ENCODE peak calls at places on chromosome 11, in four cellular contexts. One of them, this sample, is unnamed. For H3K36me3, the result is how much of the 10 kb centered on the place peaks cover.

GRCh38 chr11:131486937-131487336 is 116.5 kb downstream of the NTM start:
- DNase-seq in prostate gland: no peak
- DNase-seq in sigmoid colon: peak
- DNase-seq in transverse colon: no peak
- DNase-seq in this sample: no peak

GRCh38 chr11:45658292-45658991 is 7.0 kb downstream of the CHST1 start:
- DNase-seq in prostate gland: no peak
- DNase-seq in sigmoid colon: peak
- DNase-seq in transverse colon: peak
- DNase-seq in this sample: no peak

GRCh38 chr11:3014314-3014938 is 22.3 kb upstream of the NAP1L4 start:
- DNase-seq in prostate gland: no peak
- DNase-seq in sigmoid colon: no peak
- DNase-seq in transverse colon: peak
- DNase-seq in this sample: no peak

GRCh38 chr11:65720237-65720934 is at the start of gene RNASEH2C:
- DNase-seq in prostate gland: peak
- DNase-seq in sigmoid colon: peak
- DNase-seq in transverse colon: peak
- DNase-seq in this sample: peak

GRCh38 chr11:65169164-65169641 is 830 bp upstream of the SPDYC start:
- DNase-seq in prostate gland: no peak
- DNase-seq in sigmoid colon: no peak
- DNase-seq in transverse colon: no peak
- DNase-seq in this sample: no peak

GRCh38 chr11:119056397-119056999 is 507 bp downstream of the HYOU1 start:
- DNase-seq in prostate gland: no peak
- DNase-seq in sigmoid colon: peak
- DNase-seq in transverse colon: peak
- DNase-seq in this sample: no peak

GRCh38 chr11:107956543-107956942 is 28.3 kb downstream of the RAB39A start:
- DNase-seq in prostate gland: no peak
- DNase-seq in sigmoid colon: no peak
- DNase-seq in transverse colon: no peak
- DNase-seq in this sample: no peak

GRCh38 chr11:124075841-124076571 is 34.9 kb upstream of the OR10G7 start:
- DNase-seq in prostate gland: no peak
- DNase-seq in sigmoid colon: no peak
- DNase-seq in transverse colon: peak
- DNase-seq in this sample: no peak

GRCh38 chr11:66762088-66762487 is 33.1 kb upstream of the SPTBN2 start:
- DNase-seq in prostate gland: no peak
- DNase-seq in sigmoid colon: no peak
- DNase-seq in transverse colon: no peak
- DNase-seq in this sample: no peak

GRCh38 chr11:75797116-75797515 is 17.9 kb upstream of the UVRAG start:
- DNase-seq in prostate gland: no peak
- DNase-seq in sigmoid colon: no peak
- DNase-seq in transverse colon: no peak
- DNase-seq in this sample: no peak

GRCh38 chr11:61866958-61867343 is 24.4 kb downstream of the FADS3 start:
- DNase-seq in prostate gland: no peak
- DNase-seq in sigmoid colon: no peak
- DNase-seq in transverse colon: no peak
- DNase-seq in this sample: no peak

GRCh38 chr11:116169776-116170175 is 603.0 kb downstream of the BUD13 start:
- DNase-seq in prostate gland: no peak
- DNase-seq in sigmoid colon: no peak
- DNase-seq in transverse colon: no peak
- DNase-seq in this sample: no peak

GRCh38 chr11:116171271-116172140 is 601.3 kb downstream of the BUD13 start:
- DNase-seq in prostate gland: no peak
- DNase-seq in sigmoid colon: no peak
- DNase-seq in transverse colon: no peak
- DNase-seq in this sample: no peak

GRCh38 chr11:116168459-116168787 is 604.4 kb downstream of the BUD13 start:
- DNase-seq in prostate gland: no peak
- DNase-seq in sigmoid colon: no peak
- DNase-seq in transverse colon: no peak
- DNase-seq in this sample: no peak

GRCh38 chr11:116172156-116172555 is 600.6 kb downstream of the BUD13 start:
- DNase-seq in prostate gland: no peak
- DNase-seq in sigmoid colon: no peak
- DNase-seq in transverse colon: no peak
- DNase-seq in this sample: no peak

GRCh38 chr11:116170526-116171120 is 602.2 kb downstream of the BUD13 start:
- DNase-seq in prostate gland: no peak
- DNase-seq in sigmoid colon: no peak
- DNase-seq in transverse colon: peak
- DNase-seq in this sample: no peak
- TF ChIP-seq CTCF in prostate gland: no peak
- TF ChIP-seq CTCF in sigmoid colon: no peak
- TF ChIP-seq CTCF in transverse colon: no peak
- TF ChIP-seq CTCF in this sample: no peak

GRCh38 chr11:212150-213100 is 4.9 kb downstream of the RIC8A start:
- DNase-seq in prostate gland: no peak
- DNase-seq in sigmoid colon: peak
- DNase-seq in transverse colon: no peak
- DNase-seq in this sample: no peak

GRCh38 chr11:213111-213510 is 5.6 kb downstream of the RIC8A start:
- DNase-seq in prostate gland: no peak
- DNase-seq in sigmoid colon: peak
- DNase-seq in transverse colon: no peak
- DNase-seq in this sample: no peak

GRCh38 chr11:210803-211180 is 3.3 kb downstream of the RIC8A start:
- DNase-seq in prostate gland: no peak
- DNase-seq in sigmoid colon: peak
- DNase-seq in transverse colon: no peak
- DNase-seq in this sample: peak

GRCh38 chr11:211295-211694 is 3.8 kb downstream of the RIC8A start:
- DNase-seq in prostate gland: no peak
- DNase-seq in sigmoid colon: peak
- DNase-seq in transverse colon: no peak
- DNase-seq in this sample: no peak

GRCh38 chr11:211741-212140 is 4.2 kb downstream of the RIC8A start:
- DNase-seq in prostate gland: no peak
- DNase-seq in sigmoid colon: peak
- DNase-seq in transverse colon: no peak
- DNase-seq in this sample: no peak
- H3K36me3 ChIP-seq in prostate gland: under half
- H3K36me3 ChIP-seq in sigmoid colon: half or more
- H3K36me3 ChIP-seq in transverse colon: under half
- H3K36me3 ChIP-seq in this sample: under half

GRCh38 chr11:72740060-72740424 is 12.2 kb downstream of the ARAP1 start:
- DNase-seq in prostate gland: no peak
- DNase-seq in sigmoid colon: no peak
- DNase-seq in transverse colon: no peak
- DNase-seq in this sample: no peak

GRCh38 chr11:72736452-72737069 is 15.6 kb downstream of the ARAP1 start:
- DNase-seq in prostate gland: no peak
- DNase-seq in sigmoid colon: peak
- DNase-seq in transverse colon: no peak
- DNase-seq in this sample: no peak

GRCh38 chr11:72737341-72737740 is 14.9 kb downstream of the ARAP1 start:
- DNase-seq in prostate gland: no peak
- DNase-seq in sigmoid colon: no peak
- DNase-seq in transverse colon: no peak
- DNase-seq in this sample: no peak

GRCh38 chr11:72739240-72740059 is 12.8 kb downstream of the ARAP1 start:
- DNase-seq in prostate gland: no peak
- DNase-seq in sigmoid colon: no peak
- DNase-seq in transverse colon: no peak
- DNase-seq in this sample: no peak

GRCh38 chr11:72738199-72739141 is 13.7 kb downstream of the ARAP1 start:
- DNase-seq in prostate gland: no peak
- DNase-seq in sigmoid colon: peak
- DNase-seq in transverse colon: no peak
- DNase-seq in this sample: no peak
- TF ChIP-seq POLR2A in prostate gland: no peak
- TF ChIP-seq POLR2A in sigmoid colon: no peak
- TF ChIP-seq POLR2A in transverse colon: peak
- TF ChIP-seq POLR2A in this sample: no peak

GRCh38 chr11:880447-880846 is 30.2 kb downstream of the CHID1 start:
- DNase-seq in prostate gland: no peak
- DNase-seq in sigmoid colon: no peak
- DNase-seq in transverse colon: no peak
- DNase-seq in this sample: no peak
- TF ChIP-seq CTCF in prostate gland: no peak
- TF ChIP-seq CTCF in sigmoid colon: no peak
- TF ChIP-seq CTCF in transverse colon: no peak
- TF ChIP-seq CTCF in this sample: no peak

This sample was measured in breast epithelium.